ENCODE peak calls at places on chromosome 12, in five cellular contexts. Q, T, N, M and F are unnamed samples.
A peak's percentile ranks its signal among the peaks of the same experiment; 100 is the strongest.

GRCh38 chr12:65881348-65881961 is 57.2 kb downstream of the HMGA2 start:
- DNase-seq in Q (peak; percentile 25), T (peak; percentile 55), N (peak; percentile 65), M (peak; percentile 84), F (peak; percentile 89)

GRCh38 chr12:24919346-24920001 is 29.4 kb downstream of the BCAT1 start:
- DNase-seq in Q (no peak), T (no peak), N (no peak), M (no peak), F (no peak)

GRCh38 chr12:50088577-50089335 is 3.6 kb downstream of the SMARCD1 start:
- DNase-seq in Q (peak; percentile 52), T (peak; percentile 27), N (peak; percentile 66), M (peak; percentile 47), F (no peak)

GRCh38 chr12:113103756-113104450 is 31.7 kb downstream of the RASAL1 start:
- DNase-seq in Q (peak; percentile 36), T (no peak), N (no peak), M (no peak), F (no peak)

GRCh38 chr12:28144059-28144458 is 46.2 kb upstream of the CCDC91 start:
- DNase-seq in Q (no peak), T (no peak), N (no peak), M (no peak), F (no peak)

GRCh38 chr12:108483213-108483920 is 31.7 kb upstream of the FICD start:
- DNase-seq in Q (no peak), T (no peak), N (no peak), M (no peak), F (no peak)

GRCh38 chr12:90038290-90038689 is 329.7 kb upstream of the ATP2B1 start:
- DNase-seq in Q (no peak), T (no peak), N (no peak), M (no peak), F (no peak)

GRCh38 chr12:6724409-6724797 is 557 bp downstream of the COPS7A start:
- DNase-seq in Q (no peak), T (no peak), N (no peak), M (no peak), F (no peak)

GRCh38 chr12:25705256-25705655 is 152.2 kb upstream of the LMNTD1 start:
- DNase-seq in Q (no peak), T (no peak), N (no peak), M (no peak), F (no peak)

GRCh38 chr12:6292606-6293005 is 17.9 kb upstream of the PLEKHG6 start:
- DNase-seq in Q (no peak), T (no peak), N (no peak), M (peak; percentile 76), F (peak; percentile 77)

GRCh38 chr12:62621239-62621638 is 154.6 kb downstream of the MON2 start:
- DNase-seq in Q (no peak), T (no peak), N (no peak), M (no peak), F (no peak)

GRCh38 chr12:108843187-108843586 is 14.2 kb downstream of the SSH1 start:
- DNase-seq in Q (no peak), T (no peak), N (no peak), M (no peak), F (no peak)

GRCh38 chr12:55842681-55843429 is at the start of gene MMP19:
- DNase-seq in Q (no peak), T (peak; percentile 70), N (peak; percentile 73), M (peak; percentile 90), F (peak; percentile 79)

GRCh38 chr12:96141216-96141944 is 52.8 kb upstream of the ELK3 start:
- DNase-seq in Q (no peak), T (peak; percentile 71), N (no peak), M (peak; percentile 74), F (peak; percentile 15)

GRCh38 chr12:57549909-57550627 is at the start of gene KIF5A:
- DNase-seq in Q (no peak), T (no peak), N (peak; percentile 63), M (no peak), F (no peak)

GRCh38 chr12:91111366-91112321 is at the start of gene LUM:
- DNase-seq in Q (no peak), T (peak; percentile 79), N (no peak), M (peak; percentile 73), F (peak; percentile 97)

GRCh38 chr12:3564411-3564810 is 73.4 kb downstream of the PRMT8 start:
- DNase-seq in Q (no peak), T (no peak), N (no peak), M (no peak), F (no peak)

GRCh38 chr12:89873745-89874144 is 165.1 kb upstream of the ATP2B1 start:
- DNase-seq in Q (no peak), T (peak; percentile 23), N (no peak), M (peak; percentile 34), F (peak; percentile 20)

GRCh38 chr12:39239484-39240143 is 203.3 kb downstream of the KIF21A start:
- DNase-seq in Q (no peak), T (peak; percentile 34), N (no peak), M (no peak), F (no peak)

GRCh38 chr12:88897723-88898122 is 317.5 kb upstream of the KITLG start:
- DNase-seq in Q (no peak), T (peak; percentile 51), N (peak; percentile 14), M (peak; percentile 24), F (no peak)

GRCh38 chr12:124501080-124501642 is 66.3 kb downstream of the NCOR2 start:
- DNase-seq in Q (no peak), T (no peak), N (no peak), M (no peak), F (no peak)

GRCh38 chr12:122799635-122800243 is 25.4 kb downstream of the CCDC62 start:
- DNase-seq in Q (no peak), T (no peak), N (no peak), M (no peak), F (no peak)

GRCh38 chr12:26112703-26113147 is 12.1 kb downstream of the BHLHE41 start:
- DNase-seq in Q (no peak), T (no peak), N (peak; percentile 30), M (no peak), F (no peak)

GRCh38 chr12:59651230-59651920 is 55.5 kb downstream of the SLC16A7 start:
- DNase-seq in Q (no peak), T (peak; percentile 81), N (no peak), M (peak; percentile 21), F (peak; percentile 40)

GRCh38 chr12:30847259-30847658 is 79.3 kb upstream of the TSPAN11 start:
- DNase-seq in Q (no peak), T (peak; percentile 38), N (peak; percentile 85), M (peak; percentile 82), F (peak; percentile 74)

GRCh38 chr12:52361553-52361952 is 5.7 kb downstream of the KRT85 start:
- DNase-seq in Q (no peak), T (no peak), N (no peak), M (no peak), F (no peak)
- TF ChIP-seq CTCF in Q (no peak), T (no peak), N (no peak), M (no peak), F (no peak)

GRCh38 chr12:51386361-51386760 is 4.8 kb downstream of the GALNT6 start:
- DNase-seq in Q (no peak), T (no peak), N (no peak), M (no peak), F (no peak)
- H3K4me3 ChIP-seq in Q (no peak overlapping the region), T (no peak overlapping the region), N (no peak overlapping the region), M (no peak overlapping the region), F (no peak overlapping the region)

DNA sequence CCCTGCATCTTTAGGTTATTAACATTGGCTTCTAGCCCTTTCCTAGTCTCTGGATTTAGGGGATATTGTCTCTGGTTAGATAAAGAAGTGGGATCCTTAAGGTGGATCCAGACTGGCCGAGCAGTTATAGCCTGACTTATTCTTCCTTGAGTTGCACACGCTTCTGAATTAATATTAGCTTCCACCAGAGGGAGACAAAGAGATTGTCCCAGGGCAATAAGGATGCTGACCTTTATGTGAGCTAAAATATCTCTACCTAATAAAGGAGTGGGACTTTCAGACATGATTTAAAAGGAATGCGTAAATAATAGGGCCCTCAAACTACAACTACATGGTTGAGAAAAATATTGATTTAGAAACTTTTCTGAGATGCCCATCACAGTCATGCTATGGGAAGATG is 139.7 kb downstream of the SLCO1B3 start:
- DNase-seq in Q (no peak), T (no peak), N (peak; percentile 59), M (peak; percentile 15), F (no peak)
- TF ChIP-seq CTCF in Q (peak; percentile 50), T (peak; percentile 46), N (peak; percentile 67), M (peak; percentile 22), F (peak; percentile 30)

GRCh38 chr12:105440037-105440664 is 109.7 kb downstream of the C12orf75 start:
- DNase-seq in Q (no peak), T (no peak), N (no peak), M (no peak), F (no peak)

GRCh38 chr12:105444809-105445102 is 114.3 kb downstream of the C12orf75 start:
- DNase-seq in Q (no peak), T (peak; percentile 60), N (no peak), M (no peak), F (no peak)

GRCh38 chr12:105445261-105446015 is 114.9 kb downstream of the C12orf75 start:
- DNase-seq in Q (no peak), T (peak; percentile 91), N (no peak), M (peak; percentile 45), F (peak; percentile 77)

GRCh38 chr12:105449406-105449805 is 118.9 kb downstream of the C12orf75 start:
- DNase-seq in Q (no peak), T (peak; percentile 47), N (no peak), M (no peak), F (no peak)

GRCh38 chr12:105444050-105444808 is 113.7 kb downstream of the C12orf75 start:
- DNase-seq in Q (no peak), T (peak; percentile 84), N (no peak), M (peak; percentile 37), F (no peak)
- H3K4me3 ChIP-seq in Q (no peak overlapping the region), T (no peak overlapping the region), N (no peak overlapping the region), M (no peak overlapping the region), F (no peak overlapping the region)

DNA sequence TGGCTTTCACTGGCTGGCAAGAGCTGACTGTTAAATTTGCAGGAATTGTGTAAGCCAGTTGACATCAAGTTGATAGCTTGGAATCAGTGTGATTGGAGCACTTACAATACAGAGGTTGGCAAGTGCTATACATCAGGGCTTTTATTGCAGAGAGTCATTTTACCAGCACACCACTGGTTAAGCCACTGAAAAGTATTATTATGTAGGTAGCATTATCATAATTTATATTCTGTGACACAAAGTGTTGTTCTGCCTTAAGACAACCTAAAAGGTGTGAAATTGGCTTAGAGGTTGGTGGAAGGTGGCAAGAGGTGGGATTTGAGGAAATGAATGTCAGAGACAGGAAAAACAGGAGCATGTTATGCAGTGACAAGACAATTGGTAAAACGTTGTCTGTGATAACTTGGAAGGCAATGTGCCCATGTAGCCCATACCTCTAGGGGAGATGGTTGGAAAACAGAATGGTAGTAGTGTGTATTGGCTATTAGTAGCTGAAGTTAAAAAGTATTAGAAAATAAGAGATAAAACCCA is 172.9 kb upstream of the PRICKLE1 start:
- DNase-seq in Q (no peak), T (no peak), N (no peak), M (no peak), F (no peak)
- TF ChIP-seq CTCF in Q (no peak), T (no peak), N (no peak), M (no peak), F (no peak)

DNA sequence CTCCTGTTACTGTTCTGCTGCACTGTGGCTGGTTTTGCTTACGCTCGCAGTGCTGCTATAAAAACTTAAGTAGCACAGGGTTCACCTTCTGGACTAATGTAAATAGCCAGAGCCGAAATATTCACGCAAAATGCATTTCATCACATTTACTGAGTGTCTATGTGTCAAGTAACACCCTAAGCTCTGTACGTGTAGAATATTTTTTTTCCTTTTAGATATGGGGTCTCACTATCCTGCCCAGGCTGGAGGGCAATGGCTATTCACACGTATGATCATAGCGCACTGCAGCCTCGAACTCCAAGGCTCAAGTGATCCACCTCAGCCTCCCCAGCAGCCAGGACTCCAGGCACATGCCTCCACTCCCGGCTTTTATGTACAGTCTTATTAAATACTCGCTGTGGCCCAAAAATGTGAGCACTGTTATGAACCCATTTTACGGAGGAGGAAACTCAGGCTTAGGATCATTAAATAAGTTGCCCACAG is 60.8 kb upstream of the RIMBP2 start:
- DNase-seq in Q (no peak), T (no peak), N (no peak), M (no peak), F (no peak)
- H3K4me3 ChIP-seq in Q (no peak overlapping the region), T (no peak overlapping the region), N (no peak overlapping the region), M (no peak overlapping the region), F (peak overlapping the region; percentile 42)